ENCODE peak calls at places on chromosomes 4 and X, in six cellular contexts. One of them, this sample, is unnamed.

GRCh38 chr4:38412137-38412536 is 251.9 kb upstream of the KLF3 start:
- DNase-seq in GM23248: no peak
- DNase-seq in SJSA1: no peak
- DNase-seq in lower lobe of right lung: no peak
- DNase-seq in stomach: no peak
- DNase-seq in CD8-positive, alpha-beta T cell: no peak
- DNase-seq in this sample: no peak

GRCh38 chr4:110061101-110061500 is 137.3 kb downstream of the ELOVL6 start:
- DNase-seq in GM23248: no peak
- DNase-seq in SJSA1: no peak
- DNase-seq in lower lobe of right lung: no peak
- DNase-seq in stomach: no peak
- DNase-seq in CD8-positive, alpha-beta T cell: no peak
- DNase-seq in this sample: no peak

GRCh38 chr4:177464026-177464425 is 21.8 kb upstream of the AGA start:
- DNase-seq in GM23248: no peak
- DNase-seq in SJSA1: no peak
- DNase-seq in lower lobe of right lung: no peak
- DNase-seq in stomach: no peak
- DNase-seq in CD8-positive, alpha-beta T cell: no peak
- DNase-seq in this sample: no peak

GRCh38 chr4:185472063-185472542 is 570 bp upstream of the CCDC110 start:
- DNase-seq in GM23248: no peak
- DNase-seq in SJSA1: no peak
- DNase-seq in lower lobe of right lung: no peak
- DNase-seq in stomach: no peak
- DNase-seq in CD8-positive, alpha-beta T cell: no peak
- DNase-seq in this sample: no peak

GRCh38 chr4:88938138-88938537 is 118.8 kb downstream of the FAM13A start:
- DNase-seq in GM23248: peak
- DNase-seq in SJSA1: no peak
- DNase-seq in lower lobe of right lung: no peak
- DNase-seq in stomach: no peak
- DNase-seq in CD8-positive, alpha-beta T cell: no peak
- DNase-seq in this sample: no peak

GRCh38 chr4:36812153-36812552 is 432.4 kb upstream of the NWD2 start:
- DNase-seq in GM23248: no peak
- DNase-seq in SJSA1: no peak
- DNase-seq in lower lobe of right lung: no peak
- DNase-seq in stomach: no peak
- DNase-seq in CD8-positive, alpha-beta T cell: no peak
- DNase-seq in this sample: no peak

GRCh38 chr4:55609393-55609821 is 17.4 kb upstream of the PDCL2 start:
- DNase-seq in GM23248: peak
- DNase-seq in SJSA1: no peak
- DNase-seq in lower lobe of right lung: no peak
- DNase-seq in stomach: no peak
- DNase-seq in CD8-positive, alpha-beta T cell: no peak
- DNase-seq in this sample: no peak

GRCh38 chr4:108342325-108342986 is 173.7 kb upstream of the LEF1 start:
- DNase-seq in GM23248: no peak
- DNase-seq in SJSA1: no peak
- DNase-seq in lower lobe of right lung: no peak
- DNase-seq in stomach: no peak
- DNase-seq in CD8-positive, alpha-beta T cell: no peak
- DNase-seq in this sample: no peak

GRCh38 chrX:151085207-151085606 is 91.2 kb upstream of the GPR50 start:
- DNase-seq in GM23248: no peak
- DNase-seq in SJSA1: no peak
- DNase-seq in lower lobe of right lung: no peak
- DNase-seq in stomach: peak
- DNase-seq in CD8-positive, alpha-beta T cell: no peak
- DNase-seq in this sample: no peak

GRCh38 chr4:184398741-184399504 is 75.4 kb downstream of the IRF2 start:
- DNase-seq in GM23248: no peak
- DNase-seq in SJSA1: no peak
- DNase-seq in lower lobe of right lung: no peak
- DNase-seq in stomach: no peak
- DNase-seq in CD8-positive, alpha-beta T cell: no peak
- DNase-seq in this sample: no peak

GRCh38 chr4:123102897-123103489 is 180.6 kb upstream of the NUDT6 start:
- DNase-seq in GM23248: peak
- DNase-seq in SJSA1: peak
- DNase-seq in lower lobe of right lung: no peak
- DNase-seq in stomach: no peak
- DNase-seq in CD8-positive, alpha-beta T cell: no peak
- DNase-seq in this sample: no peak

GRCh38 chr4:10947898-10948297 is 263.3 kb upstream of the CLNK start:
- DNase-seq in GM23248: no peak
- DNase-seq in SJSA1: no peak
- DNase-seq in lower lobe of right lung: no peak
- DNase-seq in stomach: no peak
- DNase-seq in CD8-positive, alpha-beta T cell: no peak
- DNase-seq in this sample: no peak

GRCh38 chr4:133711817-133712216 is 489.8 kb downstream of the PABPC4L start:
- DNase-seq in GM23248: no peak
- DNase-seq in SJSA1: no peak
- DNase-seq in lower lobe of right lung: no peak
- DNase-seq in stomach: no peak
- DNase-seq in CD8-positive, alpha-beta T cell: no peak
- DNase-seq in this sample: no peak

GRCh38 chrX:42143866-42144592 is 220.7 kb upstream of the CASK start:
- DNase-seq in GM23248: no peak
- DNase-seq in SJSA1: no peak
- DNase-seq in lower lobe of right lung: no peak
- DNase-seq in stomach: no peak
- DNase-seq in CD8-positive, alpha-beta T cell: no peak
- DNase-seq in this sample: no peak

GRCh38 chr4:101205878-101206277 is 141.4 kb downstream of the PPP3CA start:
- DNase-seq in GM23248: peak
- DNase-seq in SJSA1: no peak
- DNase-seq in lower lobe of right lung: no peak
- DNase-seq in stomach: no peak
- DNase-seq in CD8-positive, alpha-beta T cell: peak
- DNase-seq in this sample: no peak

GRCh38 chr4:82779032-82779431 is 19.6 kb downstream of the SCD5 start:
- DNase-seq in GM23248: no peak
- DNase-seq in SJSA1: no peak
- DNase-seq in lower lobe of right lung: no peak
- DNase-seq in stomach: no peak
- DNase-seq in CD8-positive, alpha-beta T cell: peak
- DNase-seq in this sample: no peak

GRCh38 chr4:158826882-158827281 is 58.1 kb downstream of the FNIP2 start:
- DNase-seq in GM23248: no peak
- DNase-seq in SJSA1: no peak
- DNase-seq in lower lobe of right lung: no peak
- DNase-seq in stomach: peak
- DNase-seq in CD8-positive, alpha-beta T cell: no peak
- DNase-seq in this sample: no peak

GRCh38 chrX:37349131-37350033 is at the start of gene PRRG1:
- DNase-seq in GM23248: peak
- DNase-seq in SJSA1: peak
- DNase-seq in lower lobe of right lung: peak
- DNase-seq in stomach: peak
- DNase-seq in CD8-positive, alpha-beta T cell: no peak
- DNase-seq in this sample: peak

GRCh38 chr4:44019721-44020120 is 428.9 kb downstream of the KCTD8 start:
- DNase-seq in GM23248: no peak
- DNase-seq in SJSA1: no peak
- DNase-seq in lower lobe of right lung: no peak
- DNase-seq in stomach: no peak
- DNase-seq in CD8-positive, alpha-beta T cell: no peak
- DNase-seq in this sample: no peak

GRCh38 chrX:135295238-135295943 is 13.9 kb upstream of the ETDC start:
- DNase-seq in GM23248: no peak
- DNase-seq in SJSA1: no peak
- DNase-seq in lower lobe of right lung: peak
- DNase-seq in stomach: no peak
- DNase-seq in CD8-positive, alpha-beta T cell: peak
- DNase-seq in this sample: no peak

GRCh38 chr4:174334628-174335027 is 50.9 kb downstream of the CEP44 start:
- DNase-seq in GM23248: no peak
- DNase-seq in SJSA1: no peak
- DNase-seq in lower lobe of right lung: no peak
- DNase-seq in stomach: no peak
- DNase-seq in CD8-positive, alpha-beta T cell: no peak
- DNase-seq in this sample: no peak
- H3K27ac ChIP-seq in GM23248: no peak
- H3K27ac ChIP-seq in SJSA1: no peak
- H3K27ac ChIP-seq in lower lobe of right lung: no peak
- H3K27ac ChIP-seq in stomach: no peak
- H3K27ac ChIP-seq in CD8-positive, alpha-beta T cell: no peak
- H3K27ac ChIP-seq in this sample: no peak

GRCh38 chr4:140702096-140702757 is 54.0 kb downstream of the TBC1D9 start:
- DNase-seq in GM23248: no peak
- DNase-seq in SJSA1: no peak
- DNase-seq in lower lobe of right lung: no peak
- DNase-seq in stomach: no peak
- DNase-seq in CD8-positive, alpha-beta T cell: no peak
- DNase-seq in this sample: no peak

GRCh38 chr4:140705625-140706275 is 50.4 kb downstream of the TBC1D9 start:
- DNase-seq in GM23248: no peak
- DNase-seq in SJSA1: no peak
- DNase-seq in lower lobe of right lung: no peak
- DNase-seq in stomach: no peak
- DNase-seq in CD8-positive, alpha-beta T cell: no peak
- DNase-seq in this sample: peak

GRCh38 chr4:140704392-140704955 is 51.7 kb downstream of the TBC1D9 start:
- DNase-seq in GM23248: no peak
- DNase-seq in SJSA1: no peak
- DNase-seq in lower lobe of right lung: no peak
- DNase-seq in stomach: no peak
- DNase-seq in CD8-positive, alpha-beta T cell: no peak
- DNase-seq in this sample: no peak

GRCh38 chr4:140704964-140705363 is 51.2 kb downstream of the TBC1D9 start:
- DNase-seq in GM23248: no peak
- DNase-seq in SJSA1: no peak
- DNase-seq in lower lobe of right lung: no peak
- DNase-seq in stomach: no peak
- DNase-seq in CD8-positive, alpha-beta T cell: no peak
- DNase-seq in this sample: no peak

GRCh38 chr4:140703463-140703862 is 52.7 kb downstream of the TBC1D9 start:
- DNase-seq in GM23248: no peak
- DNase-seq in SJSA1: no peak
- DNase-seq in lower lobe of right lung: no peak
- DNase-seq in stomach: no peak
- DNase-seq in CD8-positive, alpha-beta T cell: no peak
- DNase-seq in this sample: no peak
- H3K27ac ChIP-seq in GM23248: no peak
- H3K27ac ChIP-seq in SJSA1: no peak
- H3K27ac ChIP-seq in lower lobe of right lung: peak
- H3K27ac ChIP-seq in stomach: no peak
- H3K27ac ChIP-seq in CD8-positive, alpha-beta T cell: no peak
- H3K27ac ChIP-seq in this sample: no peak

GRCh38 chrX:24147165-24147564 is 2.4 kb upstream of the ZFX start:
- DNase-seq in GM23248: no peak
- DNase-seq in SJSA1: no peak
- DNase-seq in lower lobe of right lung: no peak
- DNase-seq in stomach: no peak
- DNase-seq in CD8-positive, alpha-beta T cell: no peak
- DNase-seq in this sample: no peak
- H3K27ac ChIP-seq in GM23248: peak
- H3K27ac ChIP-seq in SJSA1: peak
- H3K27ac ChIP-seq in lower lobe of right lung: peak
- H3K27ac ChIP-seq in stomach: peak
- H3K27ac ChIP-seq in CD8-positive, alpha-beta T cell: no peak
- H3K27ac ChIP-seq in this sample: no peak

DNA sequence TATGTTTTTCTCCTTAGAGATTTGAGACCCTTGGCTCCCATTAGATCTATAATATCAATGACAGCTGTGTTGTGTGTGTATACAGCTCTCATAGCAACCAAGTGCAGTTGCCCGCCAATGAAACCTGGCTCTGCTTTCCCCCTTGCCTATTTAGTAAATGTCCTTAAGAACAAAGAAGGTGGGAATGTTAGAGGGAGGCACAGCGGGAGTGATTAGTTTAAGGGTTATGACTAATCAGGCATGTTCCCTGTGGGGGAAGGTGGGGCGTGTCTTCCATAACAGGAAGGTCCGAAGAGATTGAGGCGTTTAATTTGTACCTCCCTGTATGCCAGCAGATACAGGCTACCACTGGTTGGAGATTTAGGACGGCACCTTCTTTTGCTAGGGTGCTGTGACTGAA is 100.5 kb upstream of the TBC1D9 start:
- DNase-seq in GM23248: peak
- DNase-seq in SJSA1: peak
- DNase-seq in lower lobe of right lung: no peak
- DNase-seq in stomach: peak
- DNase-seq in CD8-positive, alpha-beta T cell: no peak
- DNase-seq in this sample: no peak
- H3K27ac ChIP-seq in GM23248: no peak
- H3K27ac ChIP-seq in SJSA1: no peak
- H3K27ac ChIP-seq in lower lobe of right lung: no peak
- H3K27ac ChIP-seq in stomach: no peak
- H3K27ac ChIP-seq in CD8-positive, alpha-beta T cell: no peak
- H3K27ac ChIP-seq in this sample: peak

GRCh38 chr4:40992472-40993298 is 221.7 kb downstream of the APBB2 start:
- DNase-seq in GM23248: peak
- DNase-seq in SJSA1: no peak
- DNase-seq in lower lobe of right lung: no peak
- DNase-seq in stomach: no peak
- DNase-seq in CD8-positive, alpha-beta T cell: no peak
- DNase-seq in this sample: no peak
- H3K27ac ChIP-seq in GM23248: peak
- H3K27ac ChIP-seq in SJSA1: peak
- H3K27ac ChIP-seq in lower lobe of right lung: no peak
- H3K27ac ChIP-seq in stomach: no peak
- H3K27ac ChIP-seq in CD8-positive, alpha-beta T cell: no peak
- H3K27ac ChIP-seq in this sample: no peak

This sample was measured in caudate nucleus.